ENCODE peak calls at places on chromosomes 3 and 15, in five cellular contexts. V is activated T-helper 1 cell treated with anti-CD3 and anti-CD28 coated beads, Interleukin-2, amount 50 U/mL, for 16 hours; Q is hypothalamus; T is GM13976; C is foreskin fibroblast. L is an unnamed sample.

GRCh38 chr15:31358163-31358562 is 31.5 kb downstream of the KLF13 start:
- DNase-seq in Q (no peak), C (no peak), V (no peak), T (no peak), L (no peak)

GRCh38 chr15:99155961-99156443 is 51.1 kb downstream of the SYNM start:
- DNase-seq in C (peak; percentile 53), V (no peak), T (no peak), Q (no peak), L (no peak)

GRCh38 chr3:113165841-113166240 is 45.5 kb upstream of the BOC start:
- DNase-seq in V (no peak), C (no peak), T (no peak), Q (no peak), L (no peak)

GRCh38 chr3:66128623-66129022 is 89.9 kb upstream of the MAGI1 start:
- DNase-seq in C (no peak), Q (no peak), V (no peak), T (no peak), L (no peak)

GRCh38 chr3:9878700-9879099 is 1.4 kb downstream of the CIDEC start:
- DNase-seq in C (no peak), T (no peak), V (no peak), Q (no peak), L (no peak)

GRCh38 chr3:108953210-108953609 is 469 bp downstream of the GUCA1C start:
- DNase-seq in V (no peak), C (no peak), Q (no peak), T (no peak), L (no peak)

GRCh38 chr3:60010778-60011177 is 961.0 kb upstream of the CFAP20DC start:
- DNase-seq in C (no peak), T (peak; percentile 42), Q (no peak), V (peak; percentile 6), L (no peak)

GRCh38 chr3:194328080-194328571 is 23.0 kb downstream of the CPN2 start:
- DNase-seq in T (no peak), V (no peak), C (peak; percentile 58), Q (no peak), L (no peak)

GRCh38 chr3:148319161-148319915 is 378.4 kb upstream of the AGTR1 start:
- DNase-seq in Q (no peak), V (no peak), T (peak; percentile 28), C (peak; percentile 82), L (peak; percentile 60)

GRCh38 chr3:190120161-190121060 is at the start of gene P3H2:
- DNase-seq in V (no peak), Q (peak; percentile 77), T (peak; percentile 86), C (peak; percentile 97), L (peak; percentile 63)